ENCODE peak calls at places on chromosomes 7 and 10, in ten cellular contexts. One of them, this sample, is unnamed.

GRCh38 chr10:58152698-58153263 is 114.9 kb downstream of the IPMK start:
- DNase-seq in aorta: peak
- DNase-seq in progenitor cell of endocrine pancreas: no peak
- DNase-seq in occipital lobe: peak
- DNase-seq in globus pallidus: peak
- DNase-seq in spleen: no peak
- DNase-seq in NCI-H1092: peak
- DNase-seq in activated CD4-positive, alpha-beta T cell treated with anti-CD3 and anti-CD28 coated beads, Interleukin-2, amount 50 U/mL, for 1 hour: peak
- DNase-seq in midbrain: peak
- DNase-seq in activated effector memory CD4-positive, alpha-beta T cell treated with Interleukin-2 at 50 U/mL for 16 hours: no peak
- DNase-seq in this sample: no peak

GRCh38 chr7:134016223-134016941 is 110.8 kb upstream of the LRGUK start:
- DNase-seq in midbrain: peak
- DNase-seq in NCI-H1092: peak
- DNase-seq in activated CD4-positive, alpha-beta T cell treated with anti-CD3 and anti-CD28 coated beads, Interleukin-2, amount 50 U/mL, for 1 hour: no peak
- DNase-seq in activated effector memory CD4-positive, alpha-beta T cell treated with Interleukin-2 at 50 U/mL for 16 hours: no peak
- DNase-seq in progenitor cell of endocrine pancreas: peak
- DNase-seq in occipital lobe: no peak
- DNase-seq in globus pallidus: peak
- DNase-seq in spleen: no peak
- DNase-seq in aorta: no peak
- DNase-seq in this sample: peak

GRCh38 chr10:17765602-17766001 is 13.6 kb downstream of the TMEM236 start:
- DNase-seq in spleen: no peak
- DNase-seq in occipital lobe: no peak
- DNase-seq in NCI-H1092: no peak
- DNase-seq in midbrain: no peak
- DNase-seq in globus pallidus: no peak
- DNase-seq in activated effector memory CD4-positive, alpha-beta T cell treated with Interleukin-2 at 50 U/mL for 16 hours: no peak
- DNase-seq in activated CD4-positive, alpha-beta T cell treated with anti-CD3 and anti-CD28 coated beads, Interleukin-2, amount 50 U/mL, for 1 hour: no peak
- DNase-seq in progenitor cell of endocrine pancreas: no peak
- DNase-seq in aorta: no peak
- DNase-seq in this sample: no peak

GRCh38 chr7:158401295-158401694 is 186.3 kb downstream of the PTPRN2 start:
- DNase-seq in activated effector memory CD4-positive, alpha-beta T cell treated with Interleukin-2 at 50 U/mL for 16 hours: no peak
- DNase-seq in occipital lobe: no peak
- DNase-seq in progenitor cell of endocrine pancreas: no peak
- DNase-seq in NCI-H1092: no peak
- DNase-seq in spleen: peak
- DNase-seq in activated CD4-positive, alpha-beta T cell treated with anti-CD3 and anti-CD28 coated beads, Interleukin-2, amount 50 U/mL, for 1 hour: no peak
- DNase-seq in globus pallidus: no peak
- DNase-seq in aorta: no peak
- DNase-seq in midbrain: no peak
- DNase-seq in this sample: no peak

GRCh38 chr7:3446786-3447185 is 145.7 kb downstream of the SDK1 start:
- DNase-seq in midbrain: no peak
- DNase-seq in spleen: no peak
- DNase-seq in activated effector memory CD4-positive, alpha-beta T cell treated with Interleukin-2 at 50 U/mL for 16 hours: no peak
- DNase-seq in occipital lobe: no peak
- DNase-seq in globus pallidus: no peak
- DNase-seq in NCI-H1092: no peak
- DNase-seq in progenitor cell of endocrine pancreas: no peak
- DNase-seq in aorta: no peak
- DNase-seq in activated CD4-positive, alpha-beta T cell treated with anti-CD3 and anti-CD28 coated beads, Interleukin-2, amount 50 U/mL, for 1 hour: no peak
- DNase-seq in this sample: no peak

GRCh38 chr7:4233146-4233545 is 448.9 kb upstream of the FOXK1 start:
- DNase-seq in spleen: no peak
- DNase-seq in activated effector memory CD4-positive, alpha-beta T cell treated with Interleukin-2 at 50 U/mL for 16 hours: no peak
- DNase-seq in midbrain: no peak
- DNase-seq in progenitor cell of endocrine pancreas: no peak
- DNase-seq in aorta: no peak
- DNase-seq in globus pallidus: no peak
- DNase-seq in activated CD4-positive, alpha-beta T cell treated with anti-CD3 and anti-CD28 coated beads, Interleukin-2, amount 50 U/mL, for 1 hour: no peak
- DNase-seq in occipital lobe: no peak
- DNase-seq in NCI-H1092: no peak
- DNase-seq in this sample: no peak

GRCh38 chr10:122220736-122221135 is 50.4 kb upstream of the BTBD16 start:
- DNase-seq in aorta: no peak
- DNase-seq in activated CD4-positive, alpha-beta T cell treated with anti-CD3 and anti-CD28 coated beads, Interleukin-2, amount 50 U/mL, for 1 hour: no peak
- DNase-seq in progenitor cell of endocrine pancreas: no peak
- DNase-seq in NCI-H1092: no peak
- DNase-seq in occipital lobe: no peak
- DNase-seq in globus pallidus: no peak
- DNase-seq in midbrain: no peak
- DNase-seq in spleen: no peak
- DNase-seq in activated effector memory CD4-positive, alpha-beta T cell treated with Interleukin-2 at 50 U/mL for 16 hours: no peak
- DNase-seq in this sample: no peak

GRCh38 chr10:86821600-86821999 is 65.2 kb downstream of the BMPR1A start:
- DNase-seq in midbrain: no peak
- DNase-seq in globus pallidus: no peak
- DNase-seq in aorta: no peak
- DNase-seq in progenitor cell of endocrine pancreas: no peak
- DNase-seq in spleen: no peak
- DNase-seq in activated CD4-positive, alpha-beta T cell treated with anti-CD3 and anti-CD28 coated beads, Interleukin-2, amount 50 U/mL, for 1 hour: no peak
- DNase-seq in NCI-H1092: no peak
- DNase-seq in activated effector memory CD4-positive, alpha-beta T cell treated with Interleukin-2 at 50 U/mL for 16 hours: no peak
- DNase-seq in occipital lobe: no peak
- DNase-seq in this sample: no peak

GRCh38 chr10:131090761-131091661 is 220.5 kb downstream of the TCERG1L start:
- DNase-seq in activated CD4-positive, alpha-beta T cell treated with anti-CD3 and anti-CD28 coated beads, Interleukin-2, amount 50 U/mL, for 1 hour: no peak
- DNase-seq in globus pallidus: no peak
- DNase-seq in spleen: no peak
- DNase-seq in occipital lobe: no peak
- DNase-seq in activated effector memory CD4-positive, alpha-beta T cell treated with Interleukin-2 at 50 U/mL for 16 hours: no peak
- DNase-seq in NCI-H1092: peak
- DNase-seq in progenitor cell of endocrine pancreas: no peak
- DNase-seq in midbrain: no peak
- DNase-seq in aorta: no peak
- DNase-seq in this sample: no peak

GRCh38 chr10:8416192-8416701 is 361.8 kb downstream of the GATA3 start:
- DNase-seq in activated effector memory CD4-positive, alpha-beta T cell treated with Interleukin-2 at 50 U/mL for 16 hours: peak
- DNase-seq in aorta: no peak
- DNase-seq in globus pallidus: no peak
- DNase-seq in occipital lobe: no peak
- DNase-seq in progenitor cell of endocrine pancreas: no peak
- DNase-seq in NCI-H1092: no peak
- DNase-seq in spleen: no peak
- DNase-seq in midbrain: no peak
- DNase-seq in activated CD4-positive, alpha-beta T cell treated with anti-CD3 and anti-CD28 coated beads, Interleukin-2, amount 50 U/mL, for 1 hour: peak
- DNase-seq in this sample: no peak

GRCh38 chr10:130301026-130301892 is 165.1 kb downstream of the GLRX3 start:
- DNase-seq in globus pallidus: no peak
- DNase-seq in occipital lobe: no peak
- DNase-seq in spleen: peak
- DNase-seq in aorta: peak
- DNase-seq in NCI-H1092: peak
- DNase-seq in progenitor cell of endocrine pancreas: no peak
- DNase-seq in midbrain: no peak
- DNase-seq in activated effector memory CD4-positive, alpha-beta T cell treated with Interleukin-2 at 50 U/mL for 16 hours: peak
- DNase-seq in activated CD4-positive, alpha-beta T cell treated with anti-CD3 and anti-CD28 coated beads, Interleukin-2, amount 50 U/mL, for 1 hour: peak
- DNase-seq in this sample: peak

GRCh38 chr10:132204078-132204780 is 17.5 kb downstream of the DPYSL4 start:
- DNase-seq in progenitor cell of endocrine pancreas: no peak
- DNase-seq in NCI-H1092: no peak
- DNase-seq in aorta: no peak
- DNase-seq in occipital lobe: no peak
- DNase-seq in globus pallidus: no peak
- DNase-seq in spleen: peak
- DNase-seq in activated CD4-positive, alpha-beta T cell treated with anti-CD3 and anti-CD28 coated beads, Interleukin-2, amount 50 U/mL, for 1 hour: no peak
- DNase-seq in activated effector memory CD4-positive, alpha-beta T cell treated with Interleukin-2 at 50 U/mL for 16 hours: no peak
- DNase-seq in midbrain: no peak
- DNase-seq in this sample: no peak

GRCh38 chr7:130896898-130897514 is 163.0 kb upstream of the KLF14 start:
- DNase-seq in progenitor cell of endocrine pancreas: peak
- DNase-seq in aorta: peak
- DNase-seq in spleen: peak
- DNase-seq in activated effector memory CD4-positive, alpha-beta T cell treated with Interleukin-2 at 50 U/mL for 16 hours: peak
- DNase-seq in NCI-H1092: peak
- DNase-seq in midbrain: peak
- DNase-seq in globus pallidus: peak
- DNase-seq in occipital lobe: peak
- DNase-seq in activated CD4-positive, alpha-beta T cell treated with anti-CD3 and anti-CD28 coated beads, Interleukin-2, amount 50 U/mL, for 1 hour: peak
- DNase-seq in this sample: peak

GRCh38 chr10:546971-547590 is 142.4 kb downstream of the DIP2C start:
- DNase-seq in occipital lobe: no peak
- DNase-seq in activated effector memory CD4-positive, alpha-beta T cell treated with Interleukin-2 at 50 U/mL for 16 hours: no peak
- DNase-seq in activated CD4-positive, alpha-beta T cell treated with anti-CD3 and anti-CD28 coated beads, Interleukin-2, amount 50 U/mL, for 1 hour: no peak
- DNase-seq in NCI-H1092: no peak
- DNase-seq in globus pallidus: no peak
- DNase-seq in progenitor cell of endocrine pancreas: no peak
- DNase-seq in aorta: no peak
- DNase-seq in midbrain: no peak
- DNase-seq in spleen: no peak
- DNase-seq in this sample: no peak

GRCh38 chr7:19932549-19933249 is 159.3 kb upstream of the TMEM196 start:
- DNase-seq in spleen: no peak
- DNase-seq in progenitor cell of endocrine pancreas: no peak
- DNase-seq in occipital lobe: no peak
- DNase-seq in activated effector memory CD4-positive, alpha-beta T cell treated with Interleukin-2 at 50 U/mL for 16 hours: no peak
- DNase-seq in globus pallidus: no peak
- DNase-seq in NCI-H1092: peak
- DNase-seq in activated CD4-positive, alpha-beta T cell treated with anti-CD3 and anti-CD28 coated beads, Interleukin-2, amount 50 U/mL, for 1 hour: no peak
- DNase-seq in aorta: no peak
- DNase-seq in midbrain: no peak
- DNase-seq in this sample: no peak

GRCh38 chr10:107686095-107686494 is 521.6 kb upstream of the SORCS1 start:
- DNase-seq in activated effector memory CD4-positive, alpha-beta T cell treated with Interleukin-2 at 50 U/mL for 16 hours: no peak
- DNase-seq in aorta: peak
- DNase-seq in activated CD4-positive, alpha-beta T cell treated with anti-CD3 and anti-CD28 coated beads, Interleukin-2, amount 50 U/mL, for 1 hour: no peak
- DNase-seq in NCI-H1092: no peak
- DNase-seq in globus pallidus: peak
- DNase-seq in progenitor cell of endocrine pancreas: no peak
- DNase-seq in spleen: peak
- DNase-seq in midbrain: peak
- DNase-seq in occipital lobe: no peak
- DNase-seq in this sample: no peak

This sample was measured in B cell.